ENCODE peak calls at places on chromosome 20, in seven cellular contexts. One of them, this sample, is unnamed.
A peak's percentile ranks its signal among the peaks of the same experiment; 100 is the strongest.

GRCh38 chr20:54020348-54020747 is 50.0 kb downstream of the BCAS1 start:
- DNase-seq in neuronal stem cell: no peak
- DNase-seq in H1: no peak
- DNase-seq in mesendoderm: no peak
- DNase-seq in mesenchymal stem cell: no peak
- DNase-seq in trophoblast cell: no peak
- DNase-seq in IMR-90: no peak
- DNase-seq in this sample: no peak

GRCh38 chr20:44582321-44583025 is at the start of gene PKIG:
- DNase-seq in neuronal stem cell: peak; percentile 26
- DNase-seq in mesenchymal stem cell: peak; percentile 88
- DNase-seq in mesendoderm: no peak
- DNase-seq in trophoblast cell: no peak
- DNase-seq in H1: no peak
- DNase-seq in IMR-90: peak; percentile 90
- DNase-seq in this sample: no peak

GRCh38 chr20:51446656-51447055 is 95.9 kb downstream of the NFATC2 start:
- DNase-seq in trophoblast cell: peak; percentile 71
- DNase-seq in H1: no peak
- DNase-seq in neuronal stem cell: no peak
- DNase-seq in mesendoderm: peak; percentile 76
- DNase-seq in IMR-90: peak; percentile 86
- DNase-seq in mesenchymal stem cell: peak; percentile 97
- DNase-seq in this sample: no peak

GRCh38 chr20:54662064-54662463 is 186.7 kb downstream of the DOK5 start:
- DNase-seq in mesenchymal stem cell: no peak
- DNase-seq in IMR-90: no peak
- DNase-seq in mesendoderm: peak; percentile 41
- DNase-seq in neuronal stem cell: no peak
- DNase-seq in H1: no peak
- DNase-seq in trophoblast cell: no peak
- DNase-seq in this sample: no peak

GRCh38 chr20:23108871-23109270 is 22.7 kb upstream of the CD93 start:
- DNase-seq in neuronal stem cell: no peak
- DNase-seq in mesendoderm: no peak
- DNase-seq in H1: no peak
- DNase-seq in IMR-90: no peak
- DNase-seq in trophoblast cell: peak; percentile 64
- DNase-seq in mesenchymal stem cell: no peak
- DNase-seq in this sample: no peak

GRCh38 chr20:43938932-43939761 is 24.5 kb downstream of the TOX2 start:
- DNase-seq in mesenchymal stem cell: peak; percentile 99
- DNase-seq in mesendoderm: no peak
- DNase-seq in trophoblast cell: no peak
- DNase-seq in neuronal stem cell: no peak
- DNase-seq in IMR-90: peak; percentile 100
- DNase-seq in H1: no peak
- DNase-seq in this sample: no peak

GRCh38 chr20:20215976-20216727 is 151.8 kb upstream of the INSM1 start:
- DNase-seq in H1: no peak
- DNase-seq in mesenchymal stem cell: no peak
- DNase-seq in trophoblast cell: no peak
- DNase-seq in mesendoderm: no peak
- DNase-seq in IMR-90: no peak
- DNase-seq in neuronal stem cell: no peak
- DNase-seq in this sample: no peak

GRCh38 chr20:50595433-50595895 is 85.3 kb downstream of the PTPN1 start:
- DNase-seq in mesenchymal stem cell: no peak
- DNase-seq in trophoblast cell: no peak
- DNase-seq in IMR-90: no peak
- DNase-seq in neuronal stem cell: no peak
- DNase-seq in H1: no peak
- DNase-seq in mesendoderm: no peak
- DNase-seq in this sample: no peak

GRCh38 chr20:39773380-39774000 is 811.3 kb downstream of the DHX35 start:
- DNase-seq in mesendoderm: peak; percentile 1
- DNase-seq in IMR-90: no peak
- DNase-seq in H1: no peak
- DNase-seq in mesenchymal stem cell: no peak
- DNase-seq in neuronal stem cell: no peak
- DNase-seq in trophoblast cell: no peak
- DNase-seq in this sample: no peak

GRCh38 chr20:22805219-22805618 is 220.8 kb upstream of the FOXA2 start:
- DNase-seq in mesendoderm: peak; percentile 60
- DNase-seq in neuronal stem cell: no peak
- DNase-seq in IMR-90: peak; percentile 74
- DNase-seq in H1: no peak
- DNase-seq in mesenchymal stem cell: peak; percentile 88
- DNase-seq in trophoblast cell: peak; percentile 85
- DNase-seq in this sample: peak; percentile 40

GRCh38 chr20:36268501-36269342 is 32.4 kb downstream of the AAR2 start:
- DNase-seq in mesenchymal stem cell: no peak
- DNase-seq in trophoblast cell: no peak
- DNase-seq in neuronal stem cell: no peak
- DNase-seq in H1: no peak
- DNase-seq in mesendoderm: no peak
- DNase-seq in IMR-90: no peak
- DNase-seq in this sample: no peak

GRCh38 chr20:5056801-5057599 is 55.7 kb upstream of the SLC23A2 start:
- DNase-seq in trophoblast cell: peak; percentile 96
- DNase-seq in IMR-90: peak; percentile 46
- DNase-seq in neuronal stem cell: no peak
- DNase-seq in mesendoderm: peak; percentile 48
- DNase-seq in mesenchymal stem cell: peak; percentile 16
- DNase-seq in H1: peak; percentile 69
- DNase-seq in this sample: peak; percentile 61

GRCh38 chr20:17169575-17170136 is 57.2 kb upstream of the PCSK2 start:
- DNase-seq in mesendoderm: no peak
- DNase-seq in mesenchymal stem cell: no peak
- DNase-seq in trophoblast cell: no peak
- DNase-seq in neuronal stem cell: no peak
- DNase-seq in H1: no peak
- DNase-seq in IMR-90: no peak
- DNase-seq in this sample: no peak

GRCh38 chr20:58519940-58520712 is 4.9 kb upstream of the APCDD1L start:
- DNase-seq in IMR-90: no peak
- DNase-seq in mesendoderm: no peak
- DNase-seq in trophoblast cell: no peak
- DNase-seq in neuronal stem cell: no peak
- DNase-seq in mesenchymal stem cell: no peak
- DNase-seq in H1: no peak
- DNase-seq in this sample: peak; percentile 9

GRCh38 chr20:42432485-42432884 is 757.2 kb downstream of the PTPRT start:
- DNase-seq in mesendoderm: no peak
- DNase-seq in mesenchymal stem cell: no peak
- DNase-seq in neuronal stem cell: no peak
- DNase-seq in trophoblast cell: no peak
- DNase-seq in IMR-90: no peak
- DNase-seq in H1: no peak
- DNase-seq in this sample: no peak

GRCh38 chr20:52974155-52974554 is 2.0 kb downstream of the TSHZ2 start:
- DNase-seq in IMR-90: no peak
- DNase-seq in H1: no peak
- DNase-seq in mesenchymal stem cell: no peak
- DNase-seq in trophoblast cell: no peak
- DNase-seq in mesendoderm: no peak
- DNase-seq in neuronal stem cell: no peak
- DNase-seq in this sample: no peak

GRCh38 chr20:35888659-35889058 is 65.6 kb downstream of the SCAND1 start:
- DNase-seq in trophoblast cell: peak; percentile 29
- DNase-seq in mesenchymal stem cell: peak; percentile 33
- DNase-seq in H1: no peak
- DNase-seq in IMR-90: no peak
- DNase-seq in neuronal stem cell: no peak
- DNase-seq in mesendoderm: no peak
- DNase-seq in this sample: no peak

GRCh38 chr20:54123587-54124180 is 50.1 kb downstream of the CYP24A1 start:
- DNase-seq in mesendoderm: peak; percentile 99
- DNase-seq in neuronal stem cell: no peak
- DNase-seq in H1: peak; percentile 51
- DNase-seq in IMR-90: peak; percentile 93
- DNase-seq in trophoblast cell: peak; percentile 99
- DNase-seq in mesenchymal stem cell: peak; percentile 91
- DNase-seq in this sample: peak; percentile 91

GRCh38 chr20:40532103-40532502 is 156.9 kb downstream of the MAFB start:
- DNase-seq in mesenchymal stem cell: no peak
- DNase-seq in IMR-90: no peak
- DNase-seq in neuronal stem cell: no peak
- DNase-seq in H1: peak; percentile 63
- DNase-seq in mesendoderm: peak; percentile 64
- DNase-seq in trophoblast cell: peak; percentile 56
- DNase-seq in this sample: peak; percentile 45

GRCh38 chr20:31901615-31902014 is 31.2 kb downstream of the TTLL9 start:
- DNase-seq in mesendoderm: no peak
- DNase-seq in IMR-90: no peak
- DNase-seq in neuronal stem cell: no peak
- DNase-seq in trophoblast cell: no peak
- DNase-seq in H1: no peak
- DNase-seq in mesenchymal stem cell: no peak
- DNase-seq in this sample: peak; percentile 12

GRCh38 chr20:25339608-25340007 is 51.0 kb downstream of the ABHD12 start:
- DNase-seq in neuronal stem cell: no peak
- DNase-seq in IMR-90: no peak
- DNase-seq in H1: no peak
- DNase-seq in mesendoderm: no peak
- DNase-seq in trophoblast cell: peak; percentile 44
- DNase-seq in mesenchymal stem cell: no peak
- DNase-seq in this sample: no peak

GRCh38 chr20:56229821-56230220 is 18.7 kb upstream of the MC3R start:
- DNase-seq in mesenchymal stem cell: no peak
- DNase-seq in trophoblast cell: peak; percentile 23
- DNase-seq in neuronal stem cell: no peak
- DNase-seq in IMR-90: no peak
- DNase-seq in mesendoderm: no peak
- DNase-seq in H1: no peak
- DNase-seq in this sample: no peak

GRCh38 chr20:41468994-41469600 is 102.5 kb upstream of the EMILIN3 start:
- DNase-seq in trophoblast cell: no peak
- DNase-seq in IMR-90: no peak
- DNase-seq in neuronal stem cell: no peak
- DNase-seq in mesenchymal stem cell: no peak
- DNase-seq in H1: no peak
- DNase-seq in mesendoderm: no peak
- DNase-seq in this sample: no peak

GRCh38 chr20:21670126-21670525 is 35.3 kb upstream of the PAX1 start:
- DNase-seq in IMR-90: no peak
- DNase-seq in neuronal stem cell: no peak
- DNase-seq in mesendoderm: peak; percentile 23
- DNase-seq in trophoblast cell: no peak
- DNase-seq in mesenchymal stem cell: no peak
- DNase-seq in H1: no peak
- DNase-seq in this sample: no peak

GRCh38 chr20:4322499-4322898 is 307.1 kb upstream of the RNF24 start:
- DNase-seq in mesenchymal stem cell: no peak
- DNase-seq in IMR-90: no peak
- DNase-seq in trophoblast cell: no peak
- DNase-seq in neuronal stem cell: no peak
- DNase-seq in mesendoderm: no peak
- DNase-seq in H1: no peak
- DNase-seq in this sample: no peak

GRCh38 chr20:4027590-4028265 is 12.4 kb upstream of the RNF24 start:
- DNase-seq in mesendoderm: no peak
- DNase-seq in trophoblast cell: no peak
- DNase-seq in IMR-90: no peak
- DNase-seq in neuronal stem cell: no peak
- DNase-seq in mesenchymal stem cell: no peak
- DNase-seq in H1: peak; percentile 35
- DNase-seq in this sample: no peak

GRCh38 chr20:1806456-1806855 is 88.8 kb upstream of the SIRPA start:
- DNase-seq in neuronal stem cell: no peak
- DNase-seq in IMR-90: no peak
- DNase-seq in trophoblast cell: no peak
- DNase-seq in mesenchymal stem cell: no peak
- DNase-seq in H1: no peak
- DNase-seq in mesendoderm: no peak
- DNase-seq in this sample: no peak

GRCh38 chr20:1805816-1806215 is 89.4 kb upstream of the SIRPA start:
- DNase-seq in mesenchymal stem cell: no peak
- DNase-seq in H1: no peak
- DNase-seq in neuronal stem cell: no peak
- DNase-seq in trophoblast cell: no peak
- DNase-seq in IMR-90: no peak
- DNase-seq in mesendoderm: no peak
- DNase-seq in this sample: no peak

GRCh38 chr20:1808101-1808500 is 87.1 kb upstream of the SIRPA start:
- DNase-seq in mesendoderm: no peak
- DNase-seq in neuronal stem cell: no peak
- DNase-seq in H1: no peak
- DNase-seq in IMR-90: no peak
- DNase-seq in mesenchymal stem cell: no peak
- DNase-seq in trophoblast cell: no peak
- DNase-seq in this sample: no peak

GRCh38 chr20:1809121-1809520 is 86.1 kb upstream of the SIRPA start:
- DNase-seq in neuronal stem cell: no peak
- DNase-seq in mesendoderm: no peak
- DNase-seq in trophoblast cell: peak; percentile 77
- DNase-seq in H1: no peak
- DNase-seq in IMR-90: peak; percentile 92
- DNase-seq in mesenchymal stem cell: peak; percentile 78
- DNase-seq in this sample: no peak

GRCh38 chr20:1807394-1807793 is 87.8 kb upstream of the SIRPA start:
- DNase-seq in mesenchymal stem cell: no peak
- DNase-seq in IMR-90: no peak
- DNase-seq in mesendoderm: no peak
- DNase-seq in neuronal stem cell: no peak
- DNase-seq in trophoblast cell: no peak
- DNase-seq in H1: no peak
- DNase-seq in this sample: no peak
- H3K9ac ChIP-seq in mesenchymal stem cell: no peak overlapping the region
- H3K9ac ChIP-seq in IMR-90: no peak overlapping the region
- H3K9ac ChIP-seq in mesendoderm: no peak overlapping the region
- H3K9ac ChIP-seq in neuronal stem cell: no peak overlapping the region
- H3K9ac ChIP-seq in trophoblast cell: no peak overlapping the region
- H3K9ac ChIP-seq in H1: no peak overlapping the region
- H3K9ac ChIP-seq in this sample: no peak overlapping the region

GRCh38 chr20:37915434-37915787 is 12.5 kb downstream of the VSTM2L start:
- DNase-seq in mesendoderm: no peak
- DNase-seq in mesenchymal stem cell: no peak
- DNase-seq in IMR-90: no peak
- DNase-seq in trophoblast cell: no peak
- DNase-seq in H1: no peak
- DNase-seq in neuronal stem cell: no peak
- DNase-seq in this sample: peak; percentile 48
- H2AK5ac ChIP-seq in mesendoderm: no peak overlapping the region
- H2AK5ac ChIP-seq in mesenchymal stem cell: no peak overlapping the region
- H2AK5ac ChIP-seq in IMR-90: no peak overlapping the region
- H2AK5ac ChIP-seq in trophoblast cell: no peak overlapping the region
- H2AK5ac ChIP-seq in H1: no peak overlapping the region
- H2AK5ac ChIP-seq in neuronal stem cell: peak overlapping the region; percentile 61
- H2AK5ac ChIP-seq in this sample: no peak overlapping the region

GRCh38 chr20:57398231-57398821 is 7.1 kb downstream of the RBM38 start:
- DNase-seq in mesendoderm: no peak
- DNase-seq in neuronal stem cell: no peak
- DNase-seq in mesenchymal stem cell: no peak
- DNase-seq in H1: no peak
- DNase-seq in IMR-90: no peak
- DNase-seq in trophoblast cell: no peak
- DNase-seq in this sample: no peak
- H3K9ac ChIP-seq in mesendoderm: no peak overlapping the region
- H3K9ac ChIP-seq in neuronal stem cell: peak overlapping the region; percentile 56
- H3K9ac ChIP-seq in mesenchymal stem cell: no peak overlapping the region
- H3K9ac ChIP-seq in H1: no peak overlapping the region
- H3K9ac ChIP-seq in IMR-90: no peak overlapping the region
- H3K9ac ChIP-seq in trophoblast cell: no peak overlapping the region
- H3K9ac ChIP-seq in this sample: no peak overlapping the region

GRCh38 chr20:62736026-62736406 is 27.4 kb downstream of the NTSR1 start:
- DNase-seq in IMR-90: no peak
- DNase-seq in trophoblast cell: no peak
- DNase-seq in mesendoderm: no peak
- DNase-seq in H1: no peak
- DNase-seq in neuronal stem cell: no peak
- DNase-seq in mesenchymal stem cell: no peak
- DNase-seq in this sample: no peak
- H2AK5ac ChIP-seq in IMR-90: no peak overlapping the region
- H2AK5ac ChIP-seq in trophoblast cell: no peak overlapping the region
- H2AK5ac ChIP-seq in mesendoderm: no peak overlapping the region
- H2AK5ac ChIP-seq in H1: no peak overlapping the region
- H2AK5ac ChIP-seq in neuronal stem cell: no peak overlapping the region
- H2AK5ac ChIP-seq in mesenchymal stem cell: no peak overlapping the region
- H2AK5ac ChIP-seq in this sample: no peak overlapping the region